ENCODE peak calls at places on chromosomes 13 and 19, in four cellular contexts. S is HL-60, W is K562, N is GM12878. A is an unnamed sample.

GRCh38 chr19:45253396-45254027 is 2.4 kb downstream of the MARK4 start:
- DNase-seq in S (no peak), W (no peak), N (no peak), A (no peak)

GRCh38 chr13:58313219-58313618 is 681.7 kb downstream of the PCDH17 start:
- DNase-seq in S (peak), W (no peak), N (no peak), A (no peak)

GRCh38 chr13:64154514-64154913 is 2738.9 kb upstream of the PCDH20 start:
- DNase-seq in S (no peak), W (no peak), N (no peak), A (no peak)

GRCh38 chr13:39540929-39541605 is 61.9 kb downstream of the LHFPL6 start:
- DNase-seq in S (no peak), W (no peak), N (no peak), A (no peak)

GRCh38 chr13:33213024-33213795 is 72.3 kb downstream of the STARD13 start:
- DNase-seq in S (no peak), W (no peak), N (no peak), A (no peak)

GRCh38 chr13:91722267-91722884 is 324.0 kb downstream of the GPC5 start:
- DNase-seq in S (no peak), W (peak), N (no peak), A (no peak)

GRCh38 chr13:40974460-40975407 is 44.4 kb downstream of the ELF1 start:
- DNase-seq in S (peak), W (peak), N (no peak), A (no peak)

GRCh38 chr13:73421310-73421912 is 362.6 kb downstream of the KLF5 start:
- DNase-seq in S (no peak), W (no peak), N (no peak), A (no peak)

GRCh38 chr13:87671031-87671823 is at the start of gene SLITRK5:
- DNase-seq in S (peak), W (peak), N (no peak), A (peak)

GRCh38 chr13:73325351-73326214 is 266.8 kb downstream of the KLF5 start:
- DNase-seq in S (no peak), W (no peak), N (no peak), A (no peak)

GRCh38 chr19:12064266-12065099 is at the start of gene ZNF844:
- DNase-seq in S (no peak), W (peak), N (peak), A (peak)

GRCh38 chr13:102569488-102569887 is 27.3 kb upstream of the TPP2 start:
- DNase-seq in S (no peak), W (no peak), N (no peak), A (no peak)

GRCh38 chr13:111531505-111531904 is 211.1 kb downstream of the TEX29 start:
- DNase-seq in S (no peak), W (peak), N (no peak), A (no peak)

GRCh38 chr19:44988896-44989563 is 12.2 kb upstream of the RELB start:
- DNase-seq in S (peak), W (peak), N (no peak), A (peak)

GRCh38 chr13:32791545-32792172 is 205.4 kb downstream of the PDS5B start:
- DNase-seq in S (no peak), W (no peak), N (peak), A (peak)

GRCh38 chr19:8324186-8325050 is 3.1 kb downstream of the RPS28 start:
- DNase-seq in S (no peak), W (peak), N (no peak), A (no peak)

GRCh38 chr19:3057275-3057714 is 5.0 kb downstream of the TLE5 start:
- DNase-seq in S (no peak), W (no peak), N (no peak), A (no peak)

GRCh38 chr19:40314646-40315045 is 29.5 kb upstream of the AKT2 start:
- DNase-seq in S (peak), W (no peak), N (no peak), A (no peak)

GRCh38 chr19:12924621-12925310 is 5.7 kb upstream of the SYCE2 start:
- DNase-seq in S (no peak), W (no peak), N (no peak), A (no peak)

GRCh38 chr19:18995804-18996241 is 37.5 kb downstream of the SUGP2 start:
- DNase-seq in S (no peak), W (peak), N (no peak), A (peak)

GRCh38 chr19:42563352-42564210 is 31.1 kb downstream of the CEACAM8 start:
- DNase-seq in S (peak), W (peak), N (no peak), A (peak)

GRCh38 chr19:50803633-50804419 is 13.6 kb downstream of the ACP4 start:
- DNase-seq in S (no peak), W (peak), N (no peak), A (no peak)

DNA sequence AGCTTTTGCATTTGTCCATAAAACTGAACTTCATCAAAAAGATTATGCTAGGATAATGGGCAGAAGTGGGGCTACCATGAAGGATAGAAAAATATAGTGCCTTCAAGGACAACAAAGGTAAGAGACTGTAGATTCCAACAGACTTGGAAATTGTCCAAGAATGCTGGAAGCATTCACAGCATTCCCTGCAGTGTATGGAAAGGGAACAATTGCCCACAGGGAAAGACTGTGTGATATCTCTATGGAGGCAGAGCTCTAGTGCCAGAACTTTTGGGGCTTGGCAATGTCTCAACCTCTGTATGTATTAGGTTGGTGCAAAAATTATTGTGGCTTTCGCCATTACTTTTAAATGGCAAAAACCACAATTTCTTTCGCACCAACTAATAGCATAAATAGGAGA is 1598.8 kb upstream of the MIR17HG start:
- DNase-seq in S (no peak), W (no peak), N (no peak), A (no peak)
- TF ChIP-seq SPI1 in S (no peak), W (no peak), N (no peak), A (no peak)

GRCh38 chr13:30480292-30480947 is 14.7 kb upstream of the HMGB1 start:
- DNase-seq in S (no peak), W (no peak), N (no peak), A (no peak)
- TF ChIP-seq SPI1 in S (no peak), W (no peak), N (no peak), A (no peak)

DNA sequence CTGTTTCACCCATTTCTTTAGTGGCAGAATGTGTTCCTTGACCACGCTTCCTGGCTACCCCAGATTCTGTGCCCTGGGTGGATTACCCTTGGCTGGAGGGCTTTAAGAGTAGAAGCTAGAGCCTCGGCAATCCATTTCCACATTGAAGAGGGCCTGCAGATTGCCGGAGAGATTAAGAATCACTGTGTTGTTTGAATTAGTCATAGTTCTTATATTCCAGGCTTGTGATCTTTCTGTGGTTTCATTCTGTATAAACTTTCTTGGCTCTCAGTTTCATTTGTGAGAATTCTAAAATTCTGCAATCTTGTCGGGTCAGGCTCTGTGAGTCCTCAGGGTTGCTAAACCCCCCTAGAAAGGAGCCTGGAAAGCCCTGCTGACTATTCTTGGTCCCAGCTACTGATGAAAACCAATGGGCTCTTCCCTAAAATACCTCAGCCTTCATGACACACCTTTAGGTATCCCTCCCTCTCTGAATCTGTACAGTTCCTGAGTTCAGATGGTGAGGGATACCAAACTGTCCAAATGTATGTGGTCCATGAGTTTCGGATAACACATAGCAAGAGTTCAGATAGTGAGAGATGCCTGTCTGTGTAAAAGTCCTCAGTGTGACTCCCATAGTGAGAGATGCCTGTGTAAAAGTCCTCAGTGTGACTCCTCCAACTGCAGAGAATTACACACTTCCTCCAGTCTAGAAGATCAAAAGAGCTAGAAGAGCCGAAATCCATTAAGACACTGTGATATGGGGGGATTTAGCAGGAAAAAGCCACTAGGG is 4.3 kb downstream of the PHF11 start:
- DNase-seq in S (no peak), W (no peak), N (no peak), A (no peak)
- TF ChIP-seq SPI1 in S (no peak), W (no peak), N (no peak), A (no peak)

GRCh38 chr19:33171916-33172359 is 22.2 kb upstream of the LRP3 start:
- DNase-seq in S (no peak), W (no peak), N (no peak), A (no peak)
- TF ChIP-seq SPI1 in S (no peak), W (no peak), N (no peak), A (no peak)

GRCh38 chr13:101123028-101123427 is 293.3 kb downstream of the NALCN start:
- DNase-seq in S (no peak), W (no peak), N (no peak), A (no peak)

DNA sequence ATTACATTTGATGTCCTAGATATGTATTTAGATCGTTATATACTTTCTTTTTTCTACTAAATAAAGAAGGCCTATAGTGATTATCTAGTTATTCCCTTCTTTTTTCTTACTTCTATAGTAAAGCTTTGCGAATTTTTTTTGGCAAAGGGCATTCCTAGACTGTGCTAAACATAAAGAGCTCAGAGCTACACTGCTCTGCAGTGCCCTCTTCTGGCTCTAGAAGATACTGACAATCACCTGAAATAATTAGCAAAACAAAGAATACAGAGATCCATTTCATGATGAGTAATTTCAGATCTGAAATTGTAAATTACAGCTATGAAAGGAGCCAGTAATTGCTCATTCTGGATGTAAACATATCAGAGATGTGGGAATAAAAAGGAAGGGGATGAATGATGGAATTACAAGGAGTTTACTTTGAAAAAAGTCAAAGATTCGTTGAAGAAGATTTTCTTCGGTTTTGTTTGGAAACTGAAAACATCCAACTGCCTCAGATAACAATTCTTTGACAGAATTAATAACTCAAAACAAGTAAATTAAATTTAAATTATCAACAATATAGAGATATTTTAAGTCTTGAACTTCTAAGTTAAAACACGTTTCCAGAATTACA is 288.5 kb downstream of the NALCN start:
- DNase-seq in S (no peak), W (peak), N (no peak), A (peak)
- TF ChIP-seq SPI1 in S (no peak), W (no peak), N (no peak), A (no peak)

GRCh38 chr13:108435393-108436149 is 166.1 kb downstream of the TNFSF13B start:
- DNase-seq in S (no peak), W (no peak), N (no peak), A (no peak)
- TF ChIP-seq SPI1 in S (no peak), W (no peak), N (no peak), A (no peak)

DNA sequence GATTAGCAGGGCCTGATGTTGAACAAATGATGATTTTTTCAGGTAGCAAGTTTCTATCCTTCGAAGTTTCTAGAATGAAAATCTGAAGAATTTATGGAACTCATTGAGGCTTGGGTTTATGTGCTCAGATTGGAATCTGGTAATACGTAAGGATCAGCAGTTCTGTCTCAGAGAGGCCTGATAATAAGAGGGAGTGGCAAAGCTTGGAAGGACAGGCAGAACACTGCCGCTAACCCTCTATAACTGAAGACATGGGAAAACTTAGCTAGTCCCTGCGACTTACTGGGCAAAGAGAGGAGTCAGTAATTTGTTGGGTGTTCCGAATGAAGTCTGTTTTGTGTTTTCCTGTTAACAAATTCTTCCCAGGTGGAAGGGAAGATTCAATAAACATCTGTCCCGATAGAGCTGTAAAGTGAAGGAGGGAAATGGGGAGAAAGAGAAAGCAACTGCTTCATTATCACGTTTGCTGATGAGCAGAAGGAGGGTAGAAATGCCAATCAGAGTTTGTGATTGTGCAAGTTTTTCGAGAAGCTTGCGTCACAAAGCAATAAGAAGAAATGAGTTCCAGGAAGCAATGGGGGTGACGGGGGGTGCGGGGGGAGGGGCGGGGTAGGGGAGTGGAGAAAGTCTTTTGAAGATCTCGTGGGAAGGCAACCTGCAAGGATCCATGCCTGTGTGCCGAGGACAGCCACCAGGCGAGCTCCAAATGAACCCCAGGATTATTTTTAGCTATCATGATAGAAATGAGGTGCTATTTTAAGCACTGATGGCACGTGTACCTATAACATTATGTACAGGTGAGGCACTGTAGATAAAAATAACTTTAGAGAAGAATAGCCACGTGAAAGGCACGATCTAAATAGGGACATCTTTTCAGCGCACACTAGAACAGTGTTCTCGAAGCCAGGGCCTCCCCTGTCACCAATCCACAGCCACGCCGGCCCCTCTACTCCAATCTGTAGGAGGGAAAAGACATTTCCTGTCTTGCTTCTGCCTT is 224.1 kb downstream of the FGF9 start:
- DNase-seq in S (no peak), W (no peak), N (no peak), A (no peak)
- TF ChIP-seq SPI1 in S (no peak), W (no peak), N (no peak), A (no peak)

GRCh38 chr13:26457212-26457611 is 100.3 kb upstream of the WASF3 start:
- DNase-seq in S (peak), W (no peak), N (no peak), A (no peak)
- TF ChIP-seq SPI1 in S (no peak), W (no peak), N (no peak), A (no peak)

GRCh38 chr13:75566658-75567057 is 17.1 kb downstream of the UCHL3 start:
- DNase-seq in S (no peak), W (no peak), N (no peak), A (no peak)
- TF ChIP-seq SPI1 in S (no peak), W (no peak), N (no peak), A (no peak)

A was measured in GM12891.